ENCODE peak calls at places on chromosomes 5 and 9, in six cellular contexts. I, U, R, P, L and X are unnamed samples.

GRCh38 chr5:87121315-87122170 is 146.1 kb upstream of the RASA1 start:
- DNase-seq in I (peak), L (no peak), R (peak), P (peak), U (no peak), X (peak)

GRCh38 chr9:124676159-124676551 is 95.0 kb downstream of the NR6A1 start:
- DNase-seq in I (no peak), L (no peak), P (no peak), U (no peak), R (no peak), X (peak)

GRCh38 chr9:127707766-127708165 is 978 bp downstream of the CFAP157 start:
- DNase-seq in I (peak), L (no peak), P (no peak), U (no peak), R (no peak), X (no peak)

GRCh38 chr9:115207003-115207837 is 89.3 kb upstream of the TNC start:
- DNase-seq in L (no peak), P (no peak), R (peak), U (no peak), I (no peak), X (no peak)

GRCh38 chr9:137276757-137277328 is 683 bp upstream of the TOR4A start:
- DNase-seq in L (peak), R (peak), U (no peak), P (peak), I (peak), X (peak)

GRCh38 chr9:122364783-122365150 is 6.1 kb upstream of the PTGS1 start:
- DNase-seq in L (peak), R (no peak), U (no peak), I (no peak), P (no peak), X (peak)

GRCh38 chr5:10704949-10705621 is 55.9 kb downstream of the DAP start:
- DNase-seq in I (no peak), L (no peak), R (peak), P (no peak), U (no peak), X (peak)

GRCh38 chr5:138580001-138580400 is 4.8 kb upstream of the HSPA9 start:
- DNase-seq in U (no peak), L (no peak), R (no peak), I (no peak), P (no peak), X (no peak)

GRCh38 chr5:149617760-149618306 is 36.5 kb downstream of the ARHGEF37 start:
- DNase-seq in I (no peak), U (no peak), R (no peak), L (no peak), P (no peak), X (no peak)

GRCh38 chr5:108212775-108213346 is 169.0 kb downstream of the FBXL17 start:
- DNase-seq in I (peak), L (no peak), R (peak), P (peak), U (peak), X (peak)

GRCh38 chr9:20209421-20210340 is 412.6 kb downstream of the MLLT3 start:
- DNase-seq in I (no peak), L (no peak), U (no peak), R (no peak), P (no peak), X (no peak)

GRCh38 chr5:124661317-124662141 is 84.9 kb downstream of the ZNF608 start:
- DNase-seq in P (peak), I (peak), R (peak), U (peak), L (no peak), X (peak)

GRCh38 chr5:178202541-178202940 is 1.8 kb upstream of the HNRNPAB start:
- DNase-seq in R (no peak), P (no peak), U (no peak), I (no peak), L (no peak), X (no peak)

GRCh38 chr9:127586537-127586936 is 25.5 kb upstream of the STXBP1 start:
- DNase-seq in U (no peak), L (peak), R (peak), P (peak), I (peak), X (peak)

GRCh38 chr5:148372331-148372730 is 11.4 kb upstream of the FBXO38 start:
- DNase-seq in I (no peak), U (no peak), R (no peak), P (no peak), L (no peak), X (no peak)

GRCh38 chr9:94148419-94148818 is 64.2 kb downstream of the PTPDC1 start:
- DNase-seq in I (no peak), R (no peak), U (no peak), L (no peak), P (no peak), X (no peak)

GRCh38 chr5:57179262-57179960 is 5.6 kb downstream of the GPBP1 start:
- DNase-seq in R (no peak), I (no peak), P (no peak), L (no peak), U (no peak), X (no peak)

GRCh38 chr5:142540774-142541466 is 145.0 kb downstream of the FGF1 start:
- DNase-seq in I (no peak), R (peak), P (no peak), U (no peak), L (peak), X (peak)

GRCh38 chr9:5442400-5443011 is 4.8 kb upstream of the PLGRKT start:
- DNase-seq in I (peak), L (no peak), P (peak), U (no peak), R (peak), X (peak)

GRCh38 chr5:58450018-58450417 is 9.9 kb downstream of the PLK2 start:
- DNase-seq in I (no peak), P (no peak), R (no peak), L (no peak), U (no peak), X (no peak)

GRCh38 chr9:129383005-129383414 is 204.9 kb upstream of the IER5L start:
- DNase-seq in L (no peak), I (no peak), R (no peak), U (no peak), P (peak), X (peak)

GRCh38 chr5:55900068-55900467 is 48.9 kb downstream of the IL31RA start:
- DNase-seq in L (no peak), P (no peak), I (no peak), R (no peak), U (no peak), X (no peak)

GRCh38 chr9:100595391-100596199 is 17.7 kb downstream of the CAVIN4 start:
- DNase-seq in U (no peak), P (no peak), I (peak), R (peak), L (peak), X (peak)

GRCh38 chr9:555493-555892 is 286.0 kb upstream of the DMRT1 start:
- DNase-seq in U (no peak), R (no peak), L (no peak), P (no peak), I (no peak), X (no peak)

GRCh38 chr9:79080536-79080935 is 491.2 kb upstream of the TLE4 start:
- DNase-seq in U (no peak), R (no peak), L (no peak), I (no peak), P (no peak), X (no peak)

GRCh38 chr9:78296208-78296892 is 575 bp upstream of the PSAT1 start:
- DNase-seq in U (no peak), I (peak), P (peak), R (peak), L (no peak), X (no peak)

GRCh38 chr9:85534340-85534739 is 207.4 kb downstream of the AGTPBP1 start:
- DNase-seq in L (no peak), R (no peak), P (peak), U (no peak), I (no peak), X (no peak)

GRCh38 chr9:87792831-87793288 is 66.9 kb downstream of the CTSL start:
- DNase-seq in U (no peak), R (peak), L (peak), I (peak), P (peak), X (peak)

GRCh38 chr9:116792271-116792670 is 105.2 kb downstream of the TRIM32 start:
- DNase-seq in R (no peak), L (no peak), U (no peak), P (no peak), I (no peak), X (no peak)

GRCh38 chr5:155539958-155540595 is 526.5 kb downstream of the KIF4B start:
- DNase-seq in P (no peak), U (no peak), I (no peak), R (no peak), L (no peak), X (no peak)

GRCh38 chr5:115986358-115986757 is 24.1 kb downstream of the LVRN start:
- DNase-seq in P (no peak), U (no peak), I (no peak), R (peak), L (no peak), X (peak)

GRCh38 chr5:179044765-179045164 is 15.4 kb upstream of the ZNF354C start:
- DNase-seq in U (no peak), R (no peak), P (no peak), I (no peak), L (no peak), X (no peak)

GRCh38 chr9:73153793-73154227 is 2.1 kb downstream of the ANXA1 start:
- DNase-seq in L (no peak), P (no peak), U (no peak), I (peak), R (no peak), X (no peak)

GRCh38 chr9:5688109-5688508 is 59.2 kb downstream of the RIC1 start:
- DNase-seq in L (no peak), P (no peak), R (peak), I (peak), U (no peak), X (peak)

GRCh38 chr9:79694676-79695400 is 123.1 kb downstream of the TLE4 start:
- DNase-seq in P (no peak), L (no peak), I (no peak), R (peak), U (peak), X (peak)

GRCh38 chr9:127942152-127943010 is 4.7 kb upstream of the DPM2 start:
- DNase-seq in I (peak), P (peak), U (no peak), L (no peak), R (peak), X (peak)

GRCh38 chr5:176737001-176737745 is 73.2 kb upstream of the UNC5A start:
- DNase-seq in P (peak), L (no peak), U (no peak), R (no peak), I (no peak), X (no peak)

DNA sequence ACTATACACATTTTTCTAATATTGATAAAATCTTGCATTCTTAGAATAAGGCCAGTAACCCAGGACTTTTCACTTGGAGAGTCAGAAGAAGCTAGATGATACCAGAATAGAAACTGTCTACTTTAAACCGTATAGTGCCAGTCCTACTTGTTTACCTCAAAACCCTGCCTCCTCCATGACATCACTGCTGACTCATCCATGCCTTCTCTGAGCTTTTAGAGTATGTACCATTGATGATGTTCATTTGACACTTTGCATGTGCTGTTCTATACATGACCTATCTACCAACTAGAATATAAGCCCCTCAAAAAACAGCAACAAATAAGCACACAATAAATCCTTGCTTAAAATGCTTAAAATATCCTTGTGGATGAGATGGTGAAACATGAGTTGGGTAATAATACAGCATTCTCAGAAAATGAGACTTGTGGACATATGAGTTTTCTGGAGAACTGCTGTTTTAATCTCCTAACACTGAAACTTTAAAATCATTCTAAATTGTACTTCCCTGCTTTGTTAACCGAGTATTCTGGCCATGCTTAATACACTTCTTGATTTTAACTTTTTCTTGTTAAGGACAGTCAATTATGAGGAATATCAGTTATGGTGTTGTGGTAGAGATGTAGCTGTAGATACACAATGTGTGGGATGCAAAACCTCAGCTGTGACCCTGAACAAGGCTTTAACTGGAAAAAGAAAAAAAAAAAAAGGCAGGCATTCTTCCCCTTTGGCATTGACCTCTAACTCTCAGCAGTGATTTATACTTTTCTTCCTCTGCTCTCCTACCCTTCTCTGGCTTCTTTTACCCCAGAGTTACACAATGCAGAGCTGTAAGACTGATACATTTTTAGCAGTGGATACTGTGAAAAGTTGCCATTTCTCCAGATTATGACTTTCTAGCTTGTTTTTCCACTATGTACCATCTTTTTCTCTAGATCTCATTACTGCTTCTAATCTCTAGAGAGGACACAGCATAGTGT is 2.3 kb downstream of the CTNNAL1 start:
- DNase-seq in L (no peak), R (peak), I (peak), P (peak), U (no peak), X (peak)
- H3K4me3 ChIP-seq in L (no peak), R (peak), I (no peak), P (no peak), U (no peak), X (peak)

GRCh38 chr9:97487107-97487506 is 14.4 kb upstream of the TMOD1 start:
- DNase-seq in L (no peak), I (peak), R (no peak), P (no peak), U (no peak), X (no peak)
- TF ChIP-seq CTCF in L (no peak), I (peak), R (peak), P (no peak), U (no peak), X (peak)

GRCh38 chr9:132162764-132163456 is 1.1 kb downstream of the NTNG2 start:
- DNase-seq in L (no peak), R (no peak), P (no peak), U (no peak), I (no peak), X (no peak)
- H3K4me3 ChIP-seq in L (peak), R (peak), P (peak), U (peak), I (peak), X (peak)

DNA sequence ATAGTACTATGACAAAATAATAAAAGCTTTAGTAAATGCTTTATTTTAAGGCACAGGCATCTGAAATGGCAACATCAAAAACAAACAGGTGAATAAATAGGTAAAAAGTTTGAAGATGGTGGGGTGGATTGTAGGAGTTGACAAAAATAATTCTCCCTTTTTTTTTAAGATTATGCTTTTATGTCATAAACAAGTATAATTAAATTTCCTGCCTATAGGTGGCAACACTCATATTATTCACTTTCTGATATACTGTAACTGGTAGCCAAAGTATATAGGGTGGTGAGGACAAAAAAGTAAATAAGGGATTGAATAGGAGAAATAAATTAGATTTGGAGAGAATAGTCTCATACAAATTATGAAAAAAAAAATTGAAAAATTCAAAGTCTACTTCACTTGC is 120.0 kb upstream of the ACOT12 start:
- DNase-seq in R (no peak), L (no peak), P (no peak), I (peak), U (no peak), X (no peak)
- TF ChIP-seq CTCF in R (peak), L (no peak), P (no peak), I (peak), U (no peak), X (no peak)

GRCh38 chr5:78908173-78908901 is 76.8 kb downstream of the ARSB start:
- DNase-seq in P (peak), I (no peak), R (peak), U (no peak), L (peak), X (peak)
- H3K4me3 ChIP-seq in P (no peak), I (no peak), R (peak), U (no peak), L (no peak), X (peak)

GRCh38 chr9:68507796-68508145 is 32.9 kb downstream of the TMEM252 start:
- DNase-seq in P (no peak), L (no peak), I (no peak), U (no peak), R (no peak), X (no peak)
- TF ChIP-seq CTCF in P (no peak), L (no peak), I (peak), U (no peak), R (no peak), X (no peak)

DNA sequence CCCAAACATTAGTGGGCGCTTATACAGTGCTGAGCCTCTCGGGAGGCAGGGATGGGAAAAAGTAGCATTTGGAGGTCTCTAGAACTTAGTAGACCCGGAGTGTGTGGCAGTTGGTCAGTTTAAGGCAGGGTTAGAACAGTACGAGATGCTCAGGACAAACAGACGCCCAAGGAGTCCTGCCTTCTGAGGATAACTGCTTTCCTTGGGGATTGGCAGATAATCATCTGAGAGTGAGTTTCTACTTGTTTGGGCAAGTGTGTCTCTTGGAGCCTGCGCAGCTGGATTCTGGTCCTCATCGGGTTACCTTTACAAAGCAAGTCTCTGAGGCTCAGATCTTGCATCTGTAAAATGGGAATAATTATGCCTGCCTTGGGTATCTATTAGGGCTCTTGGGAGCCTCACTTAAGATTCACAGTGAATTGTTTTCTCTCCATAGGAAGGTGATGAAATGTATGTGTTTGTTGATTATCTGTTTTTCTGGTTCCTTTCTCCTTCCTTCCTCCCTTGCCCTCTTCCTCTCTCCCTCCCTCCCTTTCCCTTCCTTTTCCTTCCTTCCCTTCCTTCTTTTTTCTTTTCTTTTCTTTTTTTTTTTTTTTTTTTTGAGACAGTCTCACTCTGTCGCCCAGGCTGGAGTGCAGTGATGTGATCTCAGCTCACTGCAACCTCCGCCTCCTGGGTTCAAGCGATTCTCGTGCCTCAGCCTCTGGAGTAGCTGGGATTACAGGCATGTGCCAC is 2.0 kb downstream of the PRRC2B start:
- DNase-seq in L (no peak), R (no peak), U (no peak), I (no peak), P (no peak), X (no peak)
- H3K4me3 ChIP-seq in L (peak), R (peak), U (peak), I (peak), P (no peak), X (peak)

DNA sequence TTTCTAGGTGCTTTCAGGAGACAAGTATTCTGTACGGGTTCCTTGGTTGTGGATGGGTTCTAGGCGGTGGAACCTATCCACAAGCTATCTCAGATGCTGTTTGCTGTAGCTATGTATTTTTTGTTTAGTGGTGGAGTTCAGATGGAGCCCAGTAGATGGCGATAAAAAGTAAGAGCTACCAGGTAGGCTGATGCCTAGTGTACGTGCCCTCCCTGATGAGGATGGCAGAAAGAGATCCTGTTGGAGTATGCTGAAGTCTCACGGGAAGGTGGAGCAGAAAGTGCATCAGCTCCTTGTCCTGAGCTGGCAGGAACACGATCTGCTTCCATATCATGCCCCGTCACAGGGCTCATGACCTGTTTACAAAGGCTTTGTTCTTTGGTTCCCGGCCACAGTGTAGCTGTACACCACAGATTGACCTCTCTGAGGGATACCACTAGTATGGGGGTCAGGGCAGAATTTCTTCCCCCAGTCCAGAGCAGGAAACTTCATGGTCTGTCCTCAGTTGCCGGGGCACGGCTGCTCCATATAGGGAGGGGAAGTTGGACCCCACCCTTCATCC is 12.6 kb upstream of the UGT3A2 start:
- DNase-seq in R (peak), I (peak), U (peak), L (peak), P (no peak), X (peak)
- TF ChIP-seq CTCF in R (peak), I (peak), U (peak), L (peak), P (peak), X (peak)